ENCODE peak calls at places on chromosomes 6 and 20, in ten cellular contexts. I is NCI-H2171 treated with DMSO at 0.1 percent for 48 hours; Z is NCI-H1092; R is HuH-7.5; V is stomach; B is NCI-H1105 treated with DMSO at 0.1 percent for 48 hours; Q is stimulated activated naive B cell treated with anti-CD40 and anti-IgM and Interleukin-4, amounts not matched to agents 10 μg/mL and 1 μg/mL and 100 μg/mL, for 72 hours; A is cardiac fibroblast; F is GM03348; J is EL. S is an unnamed sample.

GRCh38 chr20:55977723-55978481 is 27.4 kb downstream of the CBLN4 start:
- DNase-seq in I (peak), Z (no peak), R (no peak), V (no peak), B (peak), Q (no peak), A (no peak), F (no peak), J (no peak), S (no peak)

GRCh38 chr6:77786935-77787629 is 134.2 kb downstream of the MEI4 start:
- DNase-seq in I (no peak), Z (no peak), R (no peak), V (no peak), B (no peak), Q (no peak), A (no peak), F (no peak), J (no peak), S (no peak)

GRCh38 chr6:32539839-32540238 is 9.8 kb upstream of the HLA-DRB5 start:
- DNase-seq in I (no peak), Z (no peak), R (no peak), V (no peak), B (no peak), Q (no peak), A (no peak), F (no peak), J (no peak), S (no peak)

GRCh38 chr20:10559266-10559665 is 114.5 kb downstream of the JAG1 start:
- DNase-seq in I (no peak), Z (no peak), R (no peak), V (no peak), B (no peak), Q (no peak), A (no peak), F (no peak), J (no peak), S (no peak)

GRCh38 chr20:39057911-39058310 is 95.8 kb downstream of the DHX35 start:
- DNase-seq in I (no peak), Z (no peak), R (no peak), V (no peak), B (no peak), Q (no peak), A (no peak), F (no peak), J (no peak), S (no peak)

GRCh38 chr20:56575157-56575556 is 42.1 kb downstream of the FAM209B start:
- DNase-seq in I (no peak), Z (no peak), R (no peak), V (no peak), B (no peak), Q (no peak), A (no peak), F (no peak), J (no peak), S (no peak)

GRCh38 chr6:28486533-28486932 is 29.1 kb downstream of the GPX6 start:
- DNase-seq in I (no peak), Z (no peak), R (no peak), V (no peak), B (no peak), Q (no peak), A (no peak), F (no peak), J (no peak), S (no peak)

GRCh38 chr20:42603655-42604054 is 586.1 kb downstream of the PTPRT start:
- DNase-seq in I (no peak), Z (no peak), R (no peak), V (no peak), B (no peak), Q (no peak), A (no peak), F (no peak), J (no peak), S (no peak)

GRCh38 chr20:58576590-58576944 is 61.4 kb upstream of the APCDD1L start:
- DNase-seq in I (peak), Z (peak), R (no peak), V (no peak), B (peak), Q (no peak), A (no peak), F (no peak), J (no peak), S (no peak)

GRCh38 chr20:49851991-49852390 is 39.4 kb downstream of the SLC9A8 start:
- DNase-seq in I (no peak), Z (no peak), R (no peak), V (no peak), B (no peak), Q (no peak), A (no peak), F (no peak), J (no peak), S (no peak)

GRCh38 chr20:38217791-38218565 is 42.6 kb downstream of the KIAA1755 start:
- DNase-seq in I (peak), Z (no peak), R (no peak), V (no peak), B (no peak), Q (no peak), A (peak), F (peak), J (peak), S (peak)

GRCh38 chr20:50756447-50756846 is 25.1 kb downstream of the PARD6B start:
- DNase-seq in I (no peak), Z (no peak), R (no peak), V (no peak), B (no peak), Q (no peak), A (no peak), F (no peak), J (no peak), S (no peak)

GRCh38 chr6:13767121-13767794 is 47.1 kb downstream of the MCUR1 start:
- DNase-seq in I (no peak), Z (no peak), R (peak), V (no peak), B (no peak), Q (peak), A (peak), F (peak), J (peak), S (peak)

GRCh38 chr6:79570129-79570801 is 33.0 kb upstream of the LCA5 start:
- DNase-seq in I (peak), Z (no peak), R (no peak), V (peak), B (peak), Q (no peak), A (peak), F (peak), J (peak), S (no peak)

GRCh38 chr20:35269055-35269781 is 8.7 kb downstream of the MMP24OS start:
- DNase-seq in I (peak), Z (no peak), R (peak), V (peak), B (peak), Q (no peak), A (peak), F (peak), J (peak), S (peak)

GRCh38 chr6:165834613-165835259 is 171.7 kb upstream of the PDE10A start:
- DNase-seq in I (peak), Z (peak), R (no peak), V (peak), B (peak), Q (no peak), A (peak), F (no peak), J (no peak), S (no peak)

GRCh38 chr6:147559016-147559415 is 50.5 kb downstream of the SAMD5 start:
- DNase-seq in I (no peak), Z (no peak), R (no peak), V (peak), B (no peak), Q (no peak), A (no peak), F (no peak), J (no peak), S (no peak)

S was measured in neural progenitor cell.